ENCODE peak calls at places on chromosomes 16 and 17, in nine cellular contexts. M, H, J, O, W, L, Q, N and R are unnamed samples.

GRCh38 chr17:32276217-32276616 is 10.6 kb downstream of the RHBDL3 start:
- DNase-seq in J (no peak), H (no peak), N (no peak), O (no peak), L (no peak), Q (no peak), M (no peak), W (no peak), R (no peak)

GRCh38 chr16:3092501-3092991 is 6.5 kb downstream of the ZSCAN10 start:
- DNase-seq in Q (no peak), J (no peak), O (no peak), H (no peak), M (no peak), W (peak; percentile 36), L (no peak), N (no peak), R (no peak)

GRCh38 chr17:8995711-8996110 is 25.6 kb upstream of the NTN1 start:
- DNase-seq in N (no peak), W (no peak), J (no peak), L (no peak), M (no peak), H (no peak), O (no peak), Q (no peak), R (no peak)

GRCh38 chr16:57562066-57562465 is 19.6 kb downstream of the ADGRG5 start:
- DNase-seq in J (no peak), Q (no peak), H (no peak), N (no peak), W (no peak), M (no peak), O (no peak), L (no peak), R (no peak)

GRCh38 chr17:82709676-82710498 is 6.6 kb upstream of the FN3KRP start:
- DNase-seq in Q (no peak), W (no peak), H (no peak), J (no peak), N (no peak), O (no peak), L (no peak), M (no peak), R (no peak)

GRCh38 chr16:50299508-50300105 is 33.3 kb downstream of the ADCY7 start:
- DNase-seq in M (peak; percentile 35), Q (no peak), O (no peak), H (no peak), J (no peak), N (no peak), W (peak; percentile 24), L (no peak), R (no peak)

GRCh38 chr16:29810699-29811169 is 1.3 kb upstream of the PRRT2 start:
- DNase-seq in L (no peak), W (peak; percentile 54), Q (no peak), H (no peak), J (peak; percentile 43), N (no peak), M (no peak), O (no peak), R (no peak)

GRCh38 chr16:10729649-10730048 is 14.0 kb upstream of the NUBP1 start:
- DNase-seq in M (no peak), Q (peak; percentile 80), W (peak; percentile 73), J (no peak), N (peak; percentile 60), L (no peak), O (peak; percentile 28), H (no peak), R (peak; percentile 36)

GRCh38 chr16:54446639-54447038 is 160.1 kb upstream of the IRX3 start:
- DNase-seq in O (peak; percentile 92), W (peak; percentile 83), L (no peak), M (no peak), J (peak; percentile 81), H (no peak), Q (peak; percentile 5), N (peak; percentile 77), R (peak; percentile 94)

GRCh38 chr17:9908649-9909042 is 3.6 kb upstream of the RCVRN start:
- DNase-seq in O (no peak), H (no peak), W (no peak), J (no peak), Q (no peak), N (no peak), M (no peak), L (no peak), R (no peak)

GRCh38 chr17:82892869-82893565 is 53.2 kb upstream of the ZNF750 start:
- DNase-seq in H (peak; percentile 21), Q (no peak), O (no peak), J (peak; percentile 68), W (peak; percentile 60), L (no peak), M (peak; percentile 68), N (no peak), R (no peak)

GRCh38 chr16:35570946-35571345 is 2111.5 kb downstream of the TP53TG3F start:
- DNase-seq in W (no peak), L (no peak), O (no peak), H (no peak), M (no peak), J (no peak), N (no peak), Q (no peak), R (no peak)

GRCh38 chr17:73394523-73395450 is 83.0 kb upstream of the CDC42EP4 start:
- DNase-seq in W (no peak), M (peak; percentile 34), O (no peak), N (no peak), J (no peak), Q (no peak), L (no peak), H (no peak), R (no peak)

GRCh38 chr16:50340578-50340977 is 28.2 kb downstream of the BRD7 start:
- DNase-seq in O (no peak), H (no peak), M (no peak), W (no peak), J (no peak), Q (no peak), L (no peak), N (no peak), R (no peak)

GRCh38 chr17:6084226-6085161 is 14.3 kb downstream of the WSCD1 start:
- DNase-seq in H (no peak), J (no peak), M (no peak), Q (no peak), N (no peak), O (peak; percentile 44), L (no peak), W (peak; percentile 91), R (no peak)

GRCh38 chr16:10078541-10078949 is 103.7 kb downstream of the GRIN2A start:
- DNase-seq in Q (no peak), O (peak; percentile 20), N (no peak), L (no peak), J (no peak), H (no peak), W (no peak), M (no peak), R (no peak)

GRCh38 chr16:89562939-89563338 is 2.5 kb downstream of the RPL13 start:
- DNase-seq in J (no peak), O (peak; percentile 56), M (no peak), W (no peak), Q (no peak), H (no peak), N (no peak), L (no peak), R (no peak)

GRCh38 chr16:1377406-1378010 is 25.8 kb downstream of the GNPTG start:
- DNase-seq in N (no peak), M (no peak), W (no peak), J (no peak), O (no peak), L (no peak), H (no peak), Q (no peak), R (no peak)
- H3K4me3 ChIP-seq in N (no peak overlapping the region), M (no peak overlapping the region), W (peak overlapping the region; percentile 73), J (no peak overlapping the region), O (no peak overlapping the region), L (no peak overlapping the region), H (no peak overlapping the region), Q (peak overlapping the region; percentile 70), R (no peak overlapping the region)

GRCh38 chr16:88534731-88535141 is 35.5 kb upstream of the ZC3H18 start:
- DNase-seq in J (peak; percentile 75), N (no peak), O (peak; percentile 33), W (peak; percentile 83), Q (peak; percentile 69), H (peak; percentile 58), L (no peak), M (peak; percentile 75), R (peak; percentile 50)
- TF ChIP-seq CTCF in J (peak; percentile 18), N (no peak), O (no peak), W (no peak), Q (peak; percentile 0), H (no peak), L (peak; percentile 3), M (no peak), R (peak; percentile 13)

DNA sequence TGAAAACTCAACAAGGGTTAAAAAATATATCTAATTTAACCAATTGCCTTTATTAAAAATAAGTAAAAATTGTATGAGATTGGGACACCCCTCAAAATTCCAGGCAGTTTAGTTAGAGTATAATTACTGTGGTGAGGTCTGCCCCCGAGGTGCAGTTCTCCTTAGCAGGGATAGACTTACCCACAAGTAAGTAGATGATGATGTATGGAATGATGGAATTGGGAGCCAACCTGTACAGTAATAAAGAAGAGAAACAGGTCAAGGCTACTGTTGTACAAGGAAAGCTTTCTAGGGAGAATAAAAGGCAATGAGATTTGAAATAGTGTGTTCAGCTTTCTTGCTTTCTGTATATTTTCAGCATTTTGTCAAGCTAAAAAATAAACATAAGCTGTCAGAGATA is 1.8 kb downstream of the LDAF1 start:
- DNase-seq in M (no peak), W (no peak), H (no peak), O (no peak), N (no peak), Q (no peak), L (no peak), J (no peak), R (no peak)
- H3K4me3 ChIP-seq in M (no peak overlapping the region), W (peak overlapping the region; percentile 89), H (no peak overlapping the region), O (no peak overlapping the region), N (peak overlapping the region; percentile 76), Q (no peak overlapping the region), L (no peak overlapping the region), J (no peak overlapping the region), R (no peak overlapping the region)

GRCh38 chr17:77528516-77529327 is 388.0 kb downstream of the SEC14L1 start:
- DNase-seq in N (no peak), O (no peak), J (no peak), W (peak; percentile 46), Q (no peak), H (peak; percentile 84), L (no peak), M (no peak), R (no peak)
- TF ChIP-seq CTCF in N (no peak), O (no peak), J (no peak), W (no peak), Q (no peak), H (no peak), L (no peak), M (no peak), R (no peak)